ENCODE peak calls at places on chromosomes 6 and 20, in nine cellular contexts. O is heart right ventricle; L is psoas muscle; M is fibroblast of lung; Y is spleen; N is H1; T is CD8-positive, alpha-beta T cell; I is cardiac fibroblast; W is AG04450. S is an unnamed sample.

GRCh38 chr6:18072841-18073240 is 49.6 kb downstream of the NHLRC1 start:
- DNase-seq in O (no peak), L (no peak), M (no peak), Y (no peak), N (no peak), T (no peak), I (no peak), W (no peak), S (no peak)

GRCh38 chr6:21871831-21872230 is 278.3 kb downstream of the SOX4 start:
- DNase-seq in O (no peak), L (no peak), M (no peak), Y (no peak), N (no peak), T (no peak), I (no peak), W (no peak), S (no peak)

GRCh38 chr20:24950836-24951525 is 1.9 kb downstream of the CST7 start:
- DNase-seq in O (no peak), L (no peak), M (no peak), Y (peak), N (peak), T (no peak), I (no peak), W (no peak), S (no peak)

GRCh38 chr20:3101737-3102574 is 17.4 kb upstream of the AVP start:
- DNase-seq in O (no peak), L (no peak), M (no peak), Y (no peak), N (no peak), T (peak), I (no peak), W (no peak), S (no peak)

GRCh38 chr6:161104966-161105365 is 113.4 kb downstream of the MAP3K4 start:
- DNase-seq in O (no peak), L (no peak), M (peak), Y (no peak), N (no peak), T (no peak), I (peak), W (no peak), S (no peak)

GRCh38 chr20:44398303-44398702 is 42.8 kb downstream of the HNF4A start:
- DNase-seq in O (no peak), L (no peak), M (peak), Y (no peak), N (no peak), T (no peak), I (peak), W (peak), S (peak)

GRCh38 chr20:45890077-45890996 is 671 bp downstream of the NEURL2 start:
- DNase-seq in O (peak), L (peak), M (peak), Y (peak), N (peak), T (no peak), I (peak), W (no peak), S (peak)

GRCh38 chr6:46255528-46255927 is 84.7 kb upstream of the ENPP5 start:
- DNase-seq in O (no peak), L (no peak), M (no peak), Y (no peak), N (no peak), T (no peak), I (no peak), W (no peak), S (no peak)

GRCh38 chr6:64896939-64897338 is 810.1 kb downstream of the EYS start:
- DNase-seq in O (no peak), L (no peak), M (no peak), Y (peak), N (no peak), T (no peak), I (no peak), W (no peak), S (no peak)

GRCh38 chr20:50020283-50020682 is 37.5 kb downstream of the SNAI1 start:
- DNase-seq in O (no peak), L (no peak), M (no peak), Y (no peak), N (no peak), T (no peak), I (peak), W (no peak), S (no peak)

GRCh38 chr6:152398993-152399392 is 238.2 kb downstream of the SYNE1 start:
- DNase-seq in O (no peak), L (no peak), M (no peak), Y (no peak), N (no peak), T (no peak), I (no peak), W (no peak), S (no peak)

GRCh38 chr6:108581237-108581931 is 20.7 kb downstream of the FOXO3 start:
- DNase-seq in O (no peak), L (peak), M (peak), Y (no peak), N (no peak), T (no peak), I (peak), W (no peak), S (peak)

GRCh38 chr20:37728635-37728983 is 34.8 kb downstream of the CTNNBL1 start:
- DNase-seq in O (no peak), L (no peak), M (no peak), Y (no peak), N (no peak), T (no peak), I (no peak), W (no peak), S (no peak)

GRCh38 chr6:52992980-52993379 is 2.1 kb downstream of the GSTA4 start:
- DNase-seq in O (no peak), L (no peak), M (peak), Y (no peak), N (no peak), T (no peak), I (peak), W (no peak), S (no peak)

GRCh38 chr6:128284128-128284527 is 236.3 kb downstream of the PTPRK start:
- DNase-seq in O (no peak), L (no peak), M (no peak), Y (no peak), N (no peak), T (no peak), I (peak), W (no peak), S (no peak)

GRCh38 chr6:125812394-125813231 is 21.9 kb downstream of the NCOA7 start:
- DNase-seq in O (no peak), L (no peak), M (peak), Y (no peak), N (no peak), T (no peak), I (peak), W (peak), S (peak)
- TF ChIP-seq CTCF in O (no peak), L (no peak), M (no peak), Y (no peak), N (no peak), T (no peak), I (no peak), W (no peak), S (no peak)

GRCh38 chr20:51860015-51860882 is 57.9 kb upstream of the SALL4 start:
- DNase-seq in O (no peak), L (no peak), M (peak), Y (no peak), N (no peak), T (no peak), I (peak), W (peak), S (peak)
- H3K4me3 ChIP-seq in O (no peak), L (no peak), M (no peak), Y (no peak), N (no peak), T (no peak), I (no peak), W (no peak), S (no peak)

GRCh38 chr20:63580796-63581461 is 6.9 kb upstream of the HELZ2 start:
- DNase-seq in O (no peak), L (no peak), M (peak), Y (peak), N (no peak), T (peak), I (peak), W (no peak), S (no peak)
- TF ChIP-seq CTCF in O (peak), L (no peak), M (peak), Y (peak), N (peak), T (peak), I (peak), W (peak), S (peak)

GRCh38 chr6:33116417-33116816 is 40.6 kb downstream of the HLA-DPB1 start:
- DNase-seq in O (no peak), L (no peak), M (no peak), Y (no peak), N (peak), T (no peak), I (no peak), W (no peak), S (no peak)

GRCh38 chr6:33117826-33118277 is 42.1 kb downstream of the HLA-DPB1 start:
- DNase-seq in O (no peak), L (no peak), M (no peak), Y (no peak), N (peak), T (no peak), I (no peak), W (no peak), S (no peak)

GRCh38 chr6:33116881-33117711 is 41.3 kb downstream of the HLA-DPB1 start:
- DNase-seq in O (no peak), L (no peak), M (no peak), Y (peak), N (peak), T (no peak), I (no peak), W (no peak), S (no peak)

GRCh38 chr6:33114428-33114827 is 38.6 kb downstream of the HLA-DPB1 start:
- DNase-seq in O (no peak), L (no peak), M (no peak), Y (no peak), N (no peak), T (no peak), I (no peak), W (no peak), S (no peak)

GRCh38 chr6:33118525-33119123 is 42.8 kb downstream of the HLA-DPB1 start:
- DNase-seq in O (peak), L (no peak), M (peak), Y (no peak), N (peak), T (no peak), I (peak), W (peak), S (peak)
- H3K4me3 ChIP-seq in O (no peak), L (no peak), M (no peak), Y (no peak), N (peak), T (no peak), I (no peak), W (no peak), S (no peak)

GRCh38 chr20:64145458-64146300 is 18.6 kb upstream of the MYT1 start:
- DNase-seq in O (no peak), L (no peak), M (no peak), Y (peak), N (peak), T (no peak), I (no peak), W (no peak), S (no peak)
- TF ChIP-seq CTCF in O (no peak), L (no peak), M (no peak), Y (no peak), N (peak), T (no peak), I (peak), W (no peak), S (no peak)

GRCh38 chr20:14355791-14356190 is 18.4 kb upstream of the FLRT3 start:
- DNase-seq in O (no peak), L (no peak), M (no peak), Y (no peak), N (no peak), T (no peak), I (no peak), W (no peak), S (no peak)

GRCh38 chr20:14361509-14362179 is 24.2 kb upstream of the FLRT3 start:
- DNase-seq in O (no peak), L (no peak), M (peak), Y (no peak), N (no peak), T (no peak), I (no peak), W (no peak), S (no peak)

DNA sequence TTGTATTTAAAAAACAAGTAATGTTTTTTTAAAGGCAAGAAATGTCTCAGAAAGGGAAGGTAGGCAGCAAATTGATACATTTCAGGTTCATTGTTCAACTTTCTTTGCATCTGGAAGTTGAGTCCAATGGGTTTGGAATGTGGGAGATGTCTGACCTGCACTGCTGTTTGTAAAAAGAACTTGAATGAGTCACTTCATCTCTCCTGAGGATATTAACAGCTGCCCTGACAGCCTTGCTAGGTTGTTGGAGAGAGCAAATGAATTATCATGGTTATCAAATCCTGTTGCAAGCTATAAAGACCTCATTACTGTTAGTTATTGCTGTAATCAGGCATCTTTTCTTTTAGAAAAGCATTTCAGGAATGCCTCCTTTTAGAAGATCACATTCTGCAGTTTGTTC is 23.0 kb upstream of the FLRT3 start:
- DNase-seq in O (no peak), L (no peak), M (no peak), Y (no peak), N (no peak), T (no peak), I (no peak), W (no peak), S (no peak)
- H3K4me3 ChIP-seq in O (no peak), L (no peak), M (no peak), Y (no peak), N (no peak), T (no peak), I (no peak), W (no peak), S (no peak)

GRCh38 chr6:26501482-26501986 is 1.4 kb downstream of the BTN1A1 start:
- DNase-seq in O (peak), L (peak), M (peak), Y (peak), N (peak), T (peak), I (peak), W (no peak), S (no peak)
- TF ChIP-seq CTCF in O (no peak), L (no peak), M (no peak), Y (no peak), N (no peak), T (no peak), I (no peak), W (no peak), S (no peak)

GRCh38 chr20:17530153-17530552 is 1.0 kb downstream of the BFSP1 start:
- DNase-seq in O (no peak), L (no peak), M (no peak), Y (no peak), N (no peak), T (no peak), I (no peak), W (no peak), S (no peak)

GRCh38 chr20:17531537-17532025 is 402 bp upstream of the BFSP1 start:
- DNase-seq in O (no peak), L (no peak), M (no peak), Y (no peak), N (no peak), T (no peak), I (no peak), W (no peak), S (no peak)

GRCh38 chr20:17533396-17533795 is 2.2 kb upstream of the BFSP1 start:
- DNase-seq in O (no peak), L (no peak), M (peak), Y (no peak), N (no peak), T (no peak), I (peak), W (no peak), S (no peak)

GRCh38 chr20:17529586-17529985 is 1.6 kb downstream of the BFSP1 start:
- DNase-seq in O (no peak), L (no peak), M (no peak), Y (no peak), N (no peak), T (no peak), I (no peak), W (no peak), S (no peak)

GRCh38 chr20:17530716-17531536 is at the start of gene BFSP1:
- DNase-seq in O (peak), L (peak), M (peak), Y (peak), N (peak), T (peak), I (peak), W (no peak), S (no peak)
- H3K4me3 ChIP-seq in O (peak), L (peak), M (peak), Y (peak), N (peak), T (peak), I (peak), W (peak), S (peak)